ENCODE peak calls at places on chromosome 3, in ten cellular contexts. M, C, J, L, K, Q, E, U, B and R are unnamed samples.

GRCh38 chr3:141306276-141306675 is 62.0 kb upstream of the ZBTB38 start:
- DNase-seq in M (no peak), C (no peak), J (no peak), L (no peak), K (no peak), Q (no peak), E (no peak), U (no peak), B (no peak), R (no peak)

GRCh38 chr3:59922226-59922625 is 872.4 kb upstream of the CFAP20DC start:
- DNase-seq in M (no peak), C (no peak), J (no peak), L (no peak), K (no peak), Q (no peak), E (no peak), U (no peak), B (no peak), R (no peak)

GRCh38 chr3:89571298-89571697 is 463.9 kb downstream of the EPHA3 start:
- DNase-seq in M (no peak), C (no peak), J (no peak), L (no peak), K (no peak), Q (peak; percentile 36), E (no peak), U (no peak), B (no peak), R (no peak)

GRCh38 chr3:39334205-39334604 is 4.7 kb downstream of the CCR8 start:
- DNase-seq in M (no peak), C (no peak), J (no peak), L (no peak), K (no peak), Q (no peak), E (no peak), U (no peak), B (no peak), R (no peak)

GRCh38 chr3:101676219-101676764 is 640 bp downstream of the ZBTB11 start:
- DNase-seq in M (peak; percentile 93), C (no peak), J (peak; percentile 96), L (peak; percentile 95), K (peak; percentile 95), Q (peak; percentile 97), E (peak; percentile 92), U (peak; percentile 93), B (peak; percentile 99), R (peak; percentile 92)

GRCh38 chr3:186511702-186512101 is 32.5 kb downstream of the CRYGS start:
- DNase-seq in M (no peak), C (no peak), J (no peak), L (no peak), K (no peak), Q (no peak), E (no peak), U (no peak), B (no peak), R (no peak)

GRCh38 chr3:38343797-38344594 is 2.6 kb upstream of the XYLB start:
- DNase-seq in M (no peak), C (no peak), J (no peak), L (no peak), K (no peak), Q (no peak), E (no peak), U (no peak), B (no peak), R (no peak)

GRCh38 chr3:183253961-183254815 is 1.1 kb downstream of the B3GNT5 start:
- DNase-seq in M (peak; percentile 37), C (no peak), J (peak; percentile 31), L (peak; percentile 9), K (peak; percentile 45), Q (peak; percentile 69), E (peak; percentile 43), U (peak; percentile 19), B (peak; percentile 52), R (no peak)

GRCh38 chr3:16618721-16619120 is 13.5 kb upstream of the DAZL start:
- DNase-seq in M (no peak), C (no peak), J (peak; percentile 30), L (no peak), K (no peak), Q (no peak), E (no peak), U (peak; percentile 75), B (no peak), R (no peak)

GRCh38 chr3:13650210-13651056 is 101.5 kb downstream of the FBLN2 start:
- DNase-seq in M (peak; percentile 39), C (no peak), J (peak; percentile 83), L (peak; percentile 80), K (peak; percentile 90), Q (peak; percentile 87), E (peak; percentile 97), U (peak; percentile 12), B (peak; percentile 93), R (peak; percentile 78)

GRCh38 chr3:149384911-149385321 is 7.5 kb upstream of the TM4SF1 start:
- DNase-seq in M (peak; percentile 61), C (no peak), J (peak; percentile 56), L (no peak), K (no peak), Q (no peak), E (no peak), U (peak; percentile 99), B (no peak), R (no peak)

GRCh38 chr3:116199063-116199462 is 246.2 kb downstream of the LSAMP start:
- DNase-seq in M (no peak), C (no peak), J (no peak), L (no peak), K (no peak), Q (no peak), E (no peak), U (no peak), B (no peak), R (no peak)